ENCODE peak calls at places on chromosomes 16 and 17, in six cellular contexts. T is GM12878, L is endodermal cell, O is fibroblast of the aortic adventitia, U is lung, R is astrocyte. Q is an unnamed sample.

GRCh38 chr17:31397256-31397939 is 5.9 kb downstream of the RAB11FIP4 start:
- DNase-seq in T (no peak), L (peak), O (no peak), U (no peak), R (no peak), Q (no peak)

GRCh38 chr16:77991701-77992100 is 30.6 kb upstream of the CLEC3A start:
- DNase-seq in T (no peak), L (peak), O (no peak), U (no peak), R (no peak), Q (no peak)

GRCh38 chr17:17921192-17922082 is 50.8 kb downstream of the TOM1L2 start:
- DNase-seq in T (no peak), L (peak), O (peak), U (no peak), R (peak), Q (no peak)

GRCh38 chr17:28688481-28688880 is 23.2 kb downstream of the PROCA1 start:
- DNase-seq in T (no peak), L (no peak), O (no peak), U (no peak), R (no peak), Q (no peak)

GRCh38 chr17:63568563-63568962 is 18.3 kb downstream of the DCAF7 start:
- DNase-seq in T (no peak), L (peak), O (no peak), U (no peak), R (no peak), Q (no peak)

GRCh38 chr17:28055546-28056275 is 13.2 kb downstream of the NLK start:
- DNase-seq in T (no peak), L (no peak), O (no peak), U (no peak), R (no peak), Q (no peak)

GRCh38 chr16:50267151-50267631 is 840 bp downstream of the ADCY7 start:
- DNase-seq in T (no peak), L (peak), O (no peak), U (no peak), R (no peak), Q (no peak)

GRCh38 chr17:5545051-5545987 is 39.0 kb downstream of the NLRP1 start:
- DNase-seq in T (no peak), L (no peak), O (peak), U (no peak), R (peak), Q (no peak)

GRCh38 chr16:86865866-86866675 is 287.7 kb downstream of the FOXL1 start:
- DNase-seq in T (no peak), L (no peak), O (no peak), U (no peak), R (no peak), Q (no peak)

GRCh38 chr17:55990332-55991006 is 162.8 kb upstream of the ANKFN1 start:
- DNase-seq in T (no peak), L (peak), O (no peak), U (no peak), R (no peak), Q (no peak)

GRCh38 chr17:83119987-83120864 is 40.8 kb downstream of the METRNL start:
- DNase-seq in T (peak), L (peak), O (no peak), U (no peak), R (no peak), Q (peak)

GRCh38 chr16:48003226-48003907 is 152.4 kb downstream of the ABCC12 start:
- DNase-seq in T (no peak), L (peak), O (no peak), U (no peak), R (no peak), Q (no peak)

GRCh38 chr16:11957591-11958395 is 7.2 kb upstream of the TNFRSF17 start:
- DNase-seq in T (no peak), L (no peak), O (peak), U (no peak), R (no peak), Q (no peak)

GRCh38 chr17:31838641-31839225 is 20.3 kb downstream of the COPRS start:
- DNase-seq in T (no peak), L (no peak), O (peak), U (no peak), R (peak), Q (no peak)

GRCh38 chr17:57940653-57941329 is 14.4 kb downstream of the CUEDC1 start:
- DNase-seq in T (peak), L (no peak), O (no peak), U (no peak), R (no peak), Q (no peak)

GRCh38 chr17:67829331-67829730 is 4.0 kb downstream of the BPTF start:
- DNase-seq in T (peak), L (no peak), O (no peak), U (no peak), R (peak), Q (peak)

GRCh38 chr17:82781894-82782274 is 30.0 kb downstream of the TBCD start:
- DNase-seq in T (peak), L (peak), O (peak), U (peak), R (peak), Q (peak)

GRCh38 chr16:57694556-57695377 is at the start of gene DRC7:
- DNase-seq in T (no peak), L (peak), O (peak), U (peak), R (peak), Q (no peak)

GRCh38 chr17:46822388-46822921 is 4.0 kb upstream of the WNT3 start:
- DNase-seq in T (no peak), L (peak), O (no peak), U (peak), R (no peak), Q (no peak)

GRCh38 chr17:73278465-73279453 is 17.1 kb upstream of the CPSF4L start:
- DNase-seq in T (no peak), L (no peak), O (peak), U (no peak), R (no peak), Q (no peak)

GRCh38 chr17:17435323-17435722 is 41.5 kb upstream of the MED9 start:
- DNase-seq in T (no peak), L (no peak), O (peak), U (no peak), R (peak), Q (no peak)

GRCh38 chr17:17846003-17846402 is 9.2 kb upstream of the SREBF1 start:
- DNase-seq in T (no peak), L (peak), O (no peak), U (no peak), R (no peak), Q (no peak)

GRCh38 chr16:14140916-14141315 is 69.8 kb downstream of the MRTFB start:
- DNase-seq in T (no peak), L (no peak), O (no peak), U (no peak), R (no peak), Q (no peak)

GRCh38 chr17:37117743-37118142 is 169.0 kb downstream of the AATF start:
- DNase-seq in T (no peak), L (no peak), O (no peak), U (no peak), R (no peak), Q (no peak)

GRCh38 chr16:87051526-87052320 is 265.5 kb downstream of the C16orf95 start:
- DNase-seq in T (no peak), L (no peak), O (no peak), U (no peak), R (no peak), Q (no peak)

GRCh38 chr16:27508476-27508875 is 41.2 kb downstream of the GTF3C1 start:
- DNase-seq in T (no peak), L (no peak), O (no peak), U (no peak), R (no peak), Q (no peak)

DNA sequence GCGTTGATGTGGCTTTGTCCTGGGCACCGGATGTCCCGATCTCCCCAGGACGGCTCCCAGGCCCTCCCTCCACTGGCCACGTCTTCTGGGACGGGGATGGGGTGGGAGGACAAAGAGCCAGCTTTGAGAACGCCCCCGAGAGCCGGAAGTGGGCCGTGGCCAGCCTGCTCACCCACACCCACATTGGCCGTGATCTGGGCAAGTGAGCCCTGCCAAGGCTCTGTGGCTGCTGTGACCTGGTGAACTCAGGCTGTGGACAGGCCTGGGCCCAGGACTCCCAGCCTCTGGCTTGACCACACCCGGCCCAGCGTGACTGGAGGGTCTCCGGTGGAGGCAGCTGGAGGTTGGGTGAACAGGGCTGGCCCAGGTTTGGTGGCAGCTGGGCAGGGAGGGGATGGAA is 3.3 kb downstream of the CDH15 start:
- DNase-seq in T (no peak), L (no peak), O (peak), U (no peak), R (no peak), Q (no peak)
- TF ChIP-seq CTCF in T (no peak), L (no peak), O (no peak), U (no peak), R (no peak), Q (no peak)

GRCh38 chr17:50269477-50270429 is 4.5 kb upstream of the TMEM92 start:
- DNase-seq in T (peak), L (peak), O (peak), U (peak), R (peak), Q (peak)
- H3K4me3 ChIP-seq in T (no peak), L (no peak), O (peak), U (no peak), R (no peak), Q (no peak)

GRCh38 chr16:84619103-84619460 is 1.2 kb upstream of the COTL1 start:
- DNase-seq in T (no peak), L (no peak), O (no peak), U (no peak), R (no peak), Q (no peak)

GRCh38 chr16:84617631-84618427 is at the start of gene COTL1:
- DNase-seq in T (no peak), L (peak), O (peak), U (peak), R (peak), Q (no peak)

GRCh38 chr16:84617068-84617630 is 729 bp downstream of the COTL1 start:
- DNase-seq in T (no peak), L (peak), O (no peak), U (no peak), R (no peak), Q (no peak)

GRCh38 chr16:84616515-84616914 is 1.4 kb downstream of the COTL1 start:
- DNase-seq in T (no peak), L (no peak), O (no peak), U (no peak), R (no peak), Q (no peak)

GRCh38 chr16:84618428-84619102 is 687 bp upstream of the COTL1 start:
- DNase-seq in T (no peak), L (peak), O (peak), U (no peak), R (peak), Q (no peak)
- TF ChIP-seq CTCF in T (no peak), L (no peak), O (peak), U (no peak), R (no peak), Q (peak)

GRCh38 chr17:3669085-3669347 is 404 bp downstream of the EMC6 start:
- DNase-seq in T (no peak), L (no peak), O (no peak), U (no peak), R (no peak), Q (no peak)

GRCh38 chr17:3667366-3668278 is 756 bp downstream of the TAX1BP3 start:
- DNase-seq in T (no peak), L (peak), O (peak), U (peak), R (peak), Q (no peak)

GRCh38 chr17:3672571-3672970 is 4.0 kb downstream of the EMC6 start:
- DNase-seq in T (no peak), L (no peak), O (no peak), U (no peak), R (no peak), Q (no peak)

GRCh38 chr17:3668279-3669084 is at the start of the genes EMC6 and TAX1BP3:
- DNase-seq in T (peak), L (peak), O (peak), U (peak), R (peak), Q (peak)

GRCh38 chr17:3669548-3669947 is 936 bp downstream of the EMC6 start:
- DNase-seq in T (no peak), L (no peak), O (no peak), U (no peak), R (no peak), Q (no peak)
- H3K4me3 ChIP-seq in T (peak), L (peak), O (peak), U (peak), R (peak), Q (peak)

DNA sequence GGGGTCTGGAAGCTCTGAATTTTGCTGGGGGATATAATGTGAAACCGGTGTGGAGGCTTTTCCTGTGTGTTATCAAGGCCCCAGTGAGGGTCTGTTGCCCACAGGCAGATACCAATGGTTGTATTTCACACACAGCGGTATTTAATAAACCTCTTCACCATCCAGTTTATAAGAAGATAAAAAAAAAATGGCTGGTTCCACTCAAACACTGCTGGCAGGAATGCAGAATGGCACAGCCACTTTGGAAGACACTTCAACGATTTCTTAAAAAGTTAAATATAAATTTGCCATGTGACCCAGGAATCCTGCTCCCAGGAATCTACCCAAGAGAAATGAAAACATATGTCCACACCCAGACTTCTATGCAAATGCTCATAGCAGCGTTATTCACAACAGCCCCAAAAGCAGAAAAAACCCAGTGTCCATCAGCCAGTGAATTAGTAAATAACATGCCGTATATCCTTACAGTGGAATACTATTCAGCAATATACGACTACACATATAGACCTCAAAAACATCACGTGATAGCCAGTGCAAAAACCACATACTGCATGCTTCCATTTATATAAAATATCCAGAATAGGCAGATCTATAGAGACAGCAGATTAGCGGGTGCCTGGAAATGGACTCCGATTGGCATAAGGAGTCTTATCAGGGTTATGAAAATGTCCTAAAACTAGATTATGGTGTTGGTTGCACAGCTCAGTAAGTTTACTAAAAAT is 38.7 kb downstream of the XYLT1 start:
- DNase-seq in T (no peak), L (no peak), O (no peak), U (no peak), R (no peak), Q (no peak)
- TF ChIP-seq CTCF in T (no peak), L (peak), O (peak), U (no peak), R (no peak), Q (no peak)

GRCh38 chr17:75959046-75959838 is 18.4 kb upstream of the FBF1 start:
- DNase-seq in T (no peak), L (peak), O (no peak), U (no peak), R (no peak), Q (no peak)
- H3K4me3 ChIP-seq in T (no peak), L (peak), O (no peak), U (no peak), R (no peak), Q (no peak)